ENCODE peak calls at places on chromosomes 12 and 14, in ten cellular contexts. A, K, N, D, H, C, Q, S, P and Y are unnamed samples.

GRCh38 chr12:988616-989015 is 2.4 kb upstream of the ERC1 start:
- DNase-seq in K (peak; percentile 10), S (no peak), C (no peak), P (no peak), Q (no peak), A (peak; percentile 34), H (no peak), D (no peak), N (no peak), Y (no peak)

GRCh38 chr14:68955164-68955921 is 23.8 kb downstream of the ACTN1 start:
- DNase-seq in C (no peak), H (no peak), Q (no peak), K (no peak), S (no peak), N (no peak), D (no peak), P (peak; percentile 25), A (peak; percentile 70), Y (no peak)

GRCh38 chr12:51118706-51119105 is 35.3 kb upstream of the CSRNP2 start:
- DNase-seq in Q (no peak), N (no peak), S (no peak), D (no peak), A (peak; percentile 13), H (peak; percentile 27), K (no peak), C (no peak), P (no peak), Y (no peak)

GRCh38 chr12:50597200-50598195 is 92.7 kb downstream of the DIP2B start:
- DNase-seq in S (no peak), N (no peak), P (peak; percentile 83), C (no peak), A (peak; percentile 76), K (peak; percentile 32), D (peak; percentile 61), H (no peak), Q (no peak), Y (no peak)

GRCh38 chr12:86530996-86531655 is 274.9 kb upstream of the MGAT4C start:
- DNase-seq in A (peak; percentile 76), D (no peak), P (peak; percentile 58), N (no peak), Q (no peak), H (no peak), S (no peak), C (no peak), K (no peak), Y (no peak)

GRCh38 chr12:19757317-19757877 is 318.1 kb downstream of the AEBP2 start:
- DNase-seq in N (no peak), P (peak; percentile 54), C (peak; percentile 27), S (no peak), A (peak; percentile 75), H (no peak), D (no peak), Q (no peak), K (no peak), Y (no peak)

GRCh38 chr12:104457746-104458644 is 1.2 kb downstream of the CHST11 start:
- DNase-seq in S (peak; percentile 42), K (peak; percentile 53), D (no peak), Q (peak; percentile 51), A (no peak), H (no peak), C (peak; percentile 53), P (peak; percentile 25), N (no peak), Y (no peak)

GRCh38 chr12:57521475-57522018 is 1.1 kb upstream of the MBD6 start:
- DNase-seq in Q (peak; percentile 59), P (no peak), D (peak; percentile 68), K (no peak), S (peak; percentile 42), C (peak; percentile 69), A (peak; percentile 72), N (no peak), H (no peak), Y (no peak)

GRCh38 chr12:51852404-51853137 is 4.1 kb upstream of the FIGNL2 start:
- DNase-seq in Q (no peak), N (peak; percentile 42), H (no peak), D (no peak), S (no peak), P (no peak), K (no peak), A (no peak), C (no peak), Y (no peak)

GRCh38 chr14:74571441-74571841 is 40.6 kb downstream of the LTBP2 start:
- DNase-seq in H (no peak), S (no peak), C (no peak), P (no peak), K (no peak), D (no peak), A (peak; percentile 74), N (no peak), Q (no peak), Y (no peak)

GRCh38 chr14:23172096-23172495 is 11.4 kb downstream of the SLC7A8 start:
- DNase-seq in N (no peak), S (no peak), P (no peak), K (no peak), D (no peak), A (no peak), C (no peak), H (no peak), Q (no peak), Y (no peak)

GRCh38 chr14:47442206-47442605 is 233.2 kb downstream of the MDGA2 start:
- DNase-seq in D (no peak), Q (no peak), K (no peak), A (peak; percentile 80), C (peak; percentile 46), N (no peak), P (no peak), S (peak; percentile 35), H (no peak), Y (no peak)

GRCh38 chr14:69719501-69719951 is 47.4 kb upstream of the SRSF5 start:
- DNase-seq in D (peak; percentile 86), P (peak; percentile 71), S (no peak), C (no peak), A (peak; percentile 98), Q (peak; percentile 41), N (no peak), H (peak; percentile 76), K (no peak), Y (no peak)

GRCh38 chr14:23483216-23483854 is 13.8 kb downstream of the NGDN start:
- DNase-seq in D (no peak), C (peak; percentile 64), Q (no peak), H (no peak), N (no peak), K (no peak), S (no peak), A (peak; percentile 55), P (peak; percentile 71), Y (no peak)

GRCh38 chr12:15752780-15753179 is 36.4 kb downstream of the EPS8 start:
- DNase-seq in H (no peak), D (no peak), K (no peak), C (no peak), Q (no peak), A (peak; percentile 52), S (no peak), P (no peak), N (no peak), Y (no peak)

GRCh38 chr12:9758119-9758518 is 2.6 kb downstream of the CD69 start:
- DNase-seq in Q (no peak), A (no peak), H (no peak), D (no peak), P (no peak), K (no peak), N (no peak), S (no peak), C (no peak), Y (no peak)

GRCh38 chr14:20697273-20698017 is 8.9 kb downstream of the ANG start:
- DNase-seq in A (peak; percentile 85), N (peak; percentile 30), D (peak; percentile 76), S (no peak), C (peak; percentile 68), P (peak; percentile 77), Q (peak; percentile 79), H (no peak), K (peak; percentile 62), Y (no peak)

GRCh38 chr12:55684761-55685370 is 22.8 kb downstream of the ITGA7 start:
- DNase-seq in S (no peak), K (no peak), C (no peak), A (no peak), N (no peak), P (no peak), D (no peak), Q (no peak), H (no peak), Y (no peak)
- H3K4me3 ChIP-seq in S (no peak overlapping the region), K (no peak overlapping the region), C (no peak overlapping the region), A (no peak overlapping the region), N (no peak overlapping the region), P (no peak overlapping the region), D (peak overlapping the region; percentile 49), Q (no peak overlapping the region), H (no peak overlapping the region), Y (no peak overlapping the region)

GRCh38 chr12:115756804-115757203 is 520.7 kb downstream of the MED13L start:
- DNase-seq in P (no peak), H (no peak), S (no peak), Q (no peak), N (no peak), C (no peak), K (no peak), A (no peak), D (no peak), Y (no peak)
- H3K4me3 ChIP-seq in P (no peak overlapping the region), H (no peak overlapping the region), S (no peak overlapping the region), Q (no peak overlapping the region), N (peak overlapping the region; percentile 67), C (no peak overlapping the region), K (no peak overlapping the region), A (no peak overlapping the region), D (no peak overlapping the region), Y (no peak overlapping the region)

GRCh38 chr12:25806271-25806670 is 152.2 kb upstream of the RASSF8 start:
- DNase-seq in C (no peak), S (no peak), Q (no peak), K (no peak), P (no peak), H (no peak), A (peak; percentile 64), N (peak; percentile 69), D (no peak), Y (peak; percentile 60)
- H3K4me3 ChIP-seq in C (no peak overlapping the region), S (no peak overlapping the region), Q (no peak overlapping the region), K (no peak overlapping the region), P (no peak overlapping the region), H (no peak overlapping the region), A (no peak overlapping the region), N (no peak overlapping the region), D (no peak overlapping the region), Y (no peak overlapping the region)

GRCh38 chr12:123958462-123958861 is 14.2 kb downstream of the CCDC92 start:
- DNase-seq in C (peak; percentile 65), Q (no peak), A (no peak), P (no peak), K (no peak), D (peak; percentile 56), H (no peak), S (no peak), N (no peak), Y (no peak)

GRCh38 chr12:123960029-123960428 is 12.6 kb downstream of the CCDC92 start:
- DNase-seq in A (no peak), S (no peak), K (no peak), Q (no peak), N (no peak), D (no peak), P (no peak), H (no peak), C (no peak), Y (no peak)

GRCh38 chr12:123960856-123961255 is 11.8 kb downstream of the CCDC92 start:
- DNase-seq in C (no peak), Q (no peak), P (no peak), H (no peak), S (no peak), A (no peak), N (peak; percentile 25), D (peak; percentile 28), K (no peak), Y (no peak)

GRCh38 chr12:123957191-123957590 is 15.4 kb downstream of the CCDC92 start:
- DNase-seq in S (no peak), D (peak; percentile 54), H (no peak), N (no peak), A (no peak), K (no peak), C (no peak), Q (no peak), P (no peak), Y (no peak)

GRCh38 chr12:123958876-123959275 is 13.8 kb downstream of the CCDC92 start:
- DNase-seq in N (no peak), H (no peak), K (no peak), D (peak; percentile 13), P (no peak), S (no peak), C (no peak), Q (no peak), A (no peak), Y (no peak)
- H3K4me3 ChIP-seq in N (no peak overlapping the region), H (no peak overlapping the region), K (no peak overlapping the region), D (no peak overlapping the region), P (no peak overlapping the region), S (no peak overlapping the region), C (no peak overlapping the region), Q (no peak overlapping the region), A (no peak overlapping the region), Y (no peak overlapping the region)